ENCODE peak calls at places on chromosomes 5 and 9, in eight cellular contexts. N, B, A, S, J, M, E and X are unnamed samples.

GRCh38 chr9:137960496-137960895 is 82.9 kb downstream of the CACNA1B start:
- DNase-seq in S (no peak), A (peak; percentile 53), J (no peak), B (no peak), N (no peak), M (no peak), E (no peak), X (no peak)

GRCh38 chr9:18371621-18372020 is 102.3 kb upstream of the ADAMTSL1 start:
- DNase-seq in M (no peak), B (no peak), E (no peak), S (no peak), N (no peak), J (no peak), A (no peak), X (no peak)

GRCh38 chr9:113536483-113537226 is 73.1 kb downstream of the RGS3 start:
- DNase-seq in M (no peak), E (no peak), A (peak; percentile 93), N (peak; percentile 15), B (peak; percentile 95), S (peak; percentile 86), J (peak; percentile 96), X (peak; percentile 34)

GRCh38 chr5:138482645-138483044 is 17.4 kb downstream of the EGR1 start:
- DNase-seq in J (no peak), S (no peak), A (no peak), M (no peak), N (no peak), E (no peak), B (no peak), X (no peak)

GRCh38 chr9:18791074-18791473 is 241.9 kb downstream of the SAXO1 start:
- DNase-seq in E (no peak), B (peak; percentile 77), J (no peak), S (no peak), M (peak; percentile 12), N (no peak), A (no peak), X (no peak)

GRCh38 chr5:116970318-116970717 is 395.7 kb upstream of the SEMA6A start:
- DNase-seq in B (no peak), S (no peak), E (no peak), N (no peak), A (no peak), M (no peak), J (no peak), X (no peak)

GRCh38 chr5:77847814-77848290 is 71.7 kb upstream of the TBCA start:
- DNase-seq in E (no peak), N (no peak), M (no peak), S (no peak), A (no peak), B (no peak), J (peak; percentile 52), X (no peak)

GRCh38 chr5:138352722-138353549 is 451 bp downstream of the KDM3B start:
- DNase-seq in B (peak; percentile 56), S (peak; percentile 77), N (peak; percentile 56), E (no peak), J (no peak), A (peak; percentile 82), M (peak; percentile 47), X (peak; percentile 71)

GRCh38 chr5:9728261-9728660 is 98.1 kb upstream of the TAS2R1 start:
- DNase-seq in E (no peak), S (no peak), A (no peak), J (no peak), M (no peak), B (no peak), N (no peak), X (no peak)

GRCh38 chr5:138833726-138834480 is 41.2 kb downstream of the LRRTM2 start:
- DNase-seq in A (no peak), E (no peak), S (no peak), B (no peak), M (no peak), J (no peak), N (no peak), X (no peak)

GRCh38 chr9:36470891-36471290 is 70.8 kb upstream of the RNF38 start:
- DNase-seq in B (no peak), J (no peak), A (peak; percentile 66), M (peak; percentile 71), S (peak; percentile 73), N (peak; percentile 49), E (no peak), X (no peak)

GRCh38 chr9:37984672-37985611 is 81.0 kb upstream of the SLC25A51 start:
- DNase-seq in E (no peak), A (no peak), M (peak; percentile 72), B (no peak), S (no peak), N (peak; percentile 83), J (no peak), X (peak; percentile 48)

GRCh38 chr5:54905942-54906537 is 79.4 kb downstream of the ESM1 start:
- DNase-seq in S (peak; percentile 79), A (peak; percentile 74), B (peak; percentile 49), M (peak; percentile 82), J (peak; percentile 82), E (peak; percentile 82), N (peak; percentile 61), X (no peak)

GRCh38 chr9:127012250-127012649 is 97.7 kb downstream of the RALGPS1 start:
- DNase-seq in M (no peak), B (peak; percentile 27), A (no peak), S (no peak), N (no peak), J (no peak), E (no peak), X (no peak)

GRCh38 chr9:33992622-33993021 is 56.1 kb downstream of the UBAP2 start:
- DNase-seq in J (no peak), A (no peak), S (no peak), B (no peak), M (peak; percentile 19), E (no peak), N (no peak), X (no peak)

GRCh38 chr9:120474579-120475243 is 105.3 kb downstream of the CDK5RAP2 start:
- DNase-seq in B (no peak), J (no peak), N (peak; percentile 17), A (no peak), M (peak; percentile 22), E (no peak), S (no peak), X (no peak)

GRCh38 chr5:127040779-127041520 is 10.6 kb upstream of the MARCHF3 start:
- DNase-seq in S (no peak), E (no peak), M (peak; percentile 54), N (peak; percentile 82), J (no peak), B (no peak), A (no peak), X (no peak)

GRCh38 chr5:173029499-173029921 is 26.6 kb upstream of the CREBRF start:
- DNase-seq in J (no peak), A (no peak), E (no peak), N (no peak), M (no peak), B (no peak), S (no peak), X (no peak)

GRCh38 chr9:69955536-69956355 is 87.9 kb upstream of the MAMDC2 start:
- DNase-seq in A (no peak), S (no peak), J (no peak), B (no peak), N (no peak), E (no peak), M (no peak), X (no peak)

GRCh38 chr5:135457424-135458071 is 5.4 kb upstream of the TIFAB start:
- DNase-seq in A (peak; percentile 72), S (peak; percentile 75), M (peak; percentile 36), J (peak; percentile 62), B (peak; percentile 85), N (peak; percentile 35), E (peak; percentile 80), X (peak; percentile 66)

DNA sequence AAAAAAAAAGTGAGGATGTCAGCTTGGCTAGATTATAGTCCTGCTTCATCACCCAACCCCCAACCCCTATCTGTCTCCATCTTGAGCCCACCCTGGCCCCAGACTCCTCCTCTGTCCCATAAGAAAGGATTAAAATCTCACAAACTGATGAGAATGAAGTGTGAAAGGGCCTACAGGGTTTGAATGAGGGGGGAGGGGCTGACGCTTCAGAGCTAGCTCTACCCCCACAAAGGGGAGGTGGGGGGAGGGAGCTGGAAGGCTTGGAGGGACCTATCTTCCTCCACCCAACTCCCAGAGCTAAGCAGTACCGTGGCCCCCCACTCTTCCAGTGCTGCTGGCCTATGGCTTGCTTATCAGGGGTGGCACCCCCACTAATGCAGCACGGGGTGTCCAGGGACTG is 43.7 kb upstream of the HAND1 start:
- DNase-seq in S (no peak), M (no peak), A (no peak), J (no peak), E (no peak), N (no peak), B (no peak), X (no peak)
- H3K4me3 ChIP-seq in S (no peak overlapping the region), M (no peak overlapping the region), A (no peak overlapping the region), J (no peak overlapping the region), E (no peak overlapping the region), N (no peak overlapping the region), B (no peak overlapping the region), X (no peak overlapping the region)

GRCh38 chr9:91905958-91906585 is 44.0 kb downstream of the ROR2 start:
- DNase-seq in M (no peak), N (no peak), B (no peak), A (no peak), J (no peak), S (peak; percentile 80), E (no peak), X (no peak)
- H3K4me3 ChIP-seq in M (no peak overlapping the region), N (no peak overlapping the region), B (no peak overlapping the region), A (peak overlapping the region; percentile 28), J (peak overlapping the region; percentile 41), S (no peak overlapping the region), E (peak overlapping the region; percentile 33), X (peak overlapping the region; percentile 29)

GRCh38 chr5:51465165-51465564 is 81.9 kb downstream of the ISL1 start:
- DNase-seq in M (no peak), N (no peak), S (no peak), E (no peak), B (no peak), J (no peak), A (no peak), X (no peak)
- H3K4me3 ChIP-seq in M (no peak overlapping the region), N (no peak overlapping the region), S (no peak overlapping the region), E (no peak overlapping the region), B (no peak overlapping the region), J (no peak overlapping the region), A (no peak overlapping the region), X (no peak overlapping the region)

GRCh38 chr5:73443725-73444498 is 4.7 kb downstream of the FOXD1 start:
- DNase-seq in E (no peak), N (no peak), S (no peak), M (no peak), J (no peak), B (no peak), A (no peak), X (peak; percentile 61)
- H3K4me3 ChIP-seq in E (no peak overlapping the region), N (no peak overlapping the region), S (no peak overlapping the region), M (peak overlapping the region; percentile 37), J (peak overlapping the region; percentile 38), B (no peak overlapping the region), A (no peak overlapping the region), X (no peak overlapping the region)